ENCODE peak calls at places on chromosomes 13 and 19, in four cellular contexts. One of them, this sample, is unnamed.

GRCh38 chr13:40483601-40484000 is 182.8 kb downstream of the FOXO1 start:
- DNase-seq in ovary: no peak
- DNase-seq in body of pancreas: peak; percentile 36
- DNase-seq in heart right ventricle: peak; percentile 56
- DNase-seq in this sample: no peak

GRCh38 chr13:80036845-80037504 is 304.0 kb downstream of the SPRY2 start:
- DNase-seq in body of pancreas: no peak
- DNase-seq in heart right ventricle: no peak
- DNase-seq in ovary: no peak
- DNase-seq in this sample: no peak

GRCh38 chr13:111907341-111907880 is 159.5 kb upstream of the SOX1 start:
- DNase-seq in body of pancreas: no peak
- DNase-seq in ovary: no peak
- DNase-seq in heart right ventricle: no peak
- DNase-seq in this sample: no peak

GRCh38 chr13:43058836-43059235 is 35.5 kb downstream of the DNAJC15 start:
- DNase-seq in heart right ventricle: no peak
- DNase-seq in ovary: no peak
- DNase-seq in body of pancreas: no peak
- DNase-seq in this sample: no peak

GRCh38 chr13:50374517-50374916 is 359.3 kb downstream of the KCNRG start:
- DNase-seq in body of pancreas: no peak
- DNase-seq in ovary: no peak
- DNase-seq in heart right ventricle: no peak
- DNase-seq in this sample: no peak

GRCh38 chr19:57362997-57363705 is at the start of the genes TRAPPC2B and ZNF547:
- DNase-seq in heart right ventricle: peak; percentile 99
- DNase-seq in body of pancreas: peak; percentile 98
- DNase-seq in ovary: peak; percentile 99
- DNase-seq in this sample: peak; percentile 99

GRCh38 chr13:45011198-45011597 is 21.9 kb downstream of the GPALPP1 start:
- DNase-seq in body of pancreas: no peak
- DNase-seq in heart right ventricle: no peak
- DNase-seq in ovary: no peak
- DNase-seq in this sample: no peak

GRCh38 chr13:91652389-91652788 is 254.0 kb downstream of the GPC5 start:
- DNase-seq in heart right ventricle: no peak
- DNase-seq in body of pancreas: no peak
- DNase-seq in ovary: no peak
- DNase-seq in this sample: no peak

GRCh38 chr13:76385606-76386005 is 500.6 kb downstream of the KCTD12 start:
- DNase-seq in body of pancreas: no peak
- DNase-seq in ovary: no peak
- DNase-seq in heart right ventricle: no peak
- DNase-seq in this sample: no peak

GRCh38 chr19:58181902-58182576 is 822 bp upstream of the ZNF274 start:
- DNase-seq in ovary: peak; percentile 36
- DNase-seq in body of pancreas: no peak
- DNase-seq in heart right ventricle: peak; percentile 30
- DNase-seq in this sample: peak; percentile 25

GRCh38 chr13:77619655-77620054 is 77.8 kb upstream of the SLAIN1 start:
- DNase-seq in ovary: no peak
- DNase-seq in body of pancreas: no peak
- DNase-seq in heart right ventricle: no peak
- DNase-seq in this sample: no peak

GRCh38 chr13:64471916-64472315 is 2758.2 kb downstream of the PCDH9 start:
- DNase-seq in heart right ventricle: no peak
- DNase-seq in body of pancreas: no peak
- DNase-seq in ovary: no peak
- DNase-seq in this sample: no peak

GRCh38 chr19:18049390-18049789 is 37.3 kb downstream of the IL12RB1 start:
- DNase-seq in ovary: no peak
- DNase-seq in body of pancreas: peak; percentile 87
- DNase-seq in heart right ventricle: peak; percentile 96
- DNase-seq in this sample: no peak

GRCh38 chr13:95180513-95181245 is 120.6 kb downstream of the ABCC4 start:
- DNase-seq in heart right ventricle: no peak
- DNase-seq in ovary: no peak
- DNase-seq in body of pancreas: peak; percentile 22
- DNase-seq in this sample: no peak

GRCh38 chr19:52722062-52723005 is 12.5 kb downstream of the ZNF611 start:
- DNase-seq in ovary: no peak
- DNase-seq in heart right ventricle: no peak
- DNase-seq in body of pancreas: no peak
- DNase-seq in this sample: no peak

GRCh38 chr19:52307275-52307674 is 10.3 kb downstream of the ZNF480 start:
- DNase-seq in body of pancreas: no peak
- DNase-seq in heart right ventricle: no peak
- DNase-seq in ovary: no peak
- DNase-seq in this sample: no peak

GRCh38 chr13:66328486-66328885 is 901.6 kb downstream of the PCDH9 start:
- DNase-seq in heart right ventricle: no peak
- DNase-seq in body of pancreas: no peak
- DNase-seq in ovary: no peak
- DNase-seq in this sample: no peak

GRCh38 chr13:72728290-72728605 is 525 bp downstream of the BORA start:
- DNase-seq in body of pancreas: no peak
- DNase-seq in ovary: no peak
- DNase-seq in heart right ventricle: no peak
- DNase-seq in this sample: peak; percentile 7

GRCh38 chr19:10852941-10853340 is 4.7 kb downstream of the C19orf38 start:
- DNase-seq in ovary: no peak
- DNase-seq in heart right ventricle: no peak
- DNase-seq in body of pancreas: no peak
- DNase-seq in this sample: no peak

GRCh38 chr13:74570834-74571233 is 436.6 kb upstream of the KLF12 start:
- DNase-seq in body of pancreas: no peak
- DNase-seq in heart right ventricle: no peak
- DNase-seq in ovary: no peak
- DNase-seq in this sample: no peak

GRCh38 chr19:45162464-45163143 is 1.8 kb upstream of the NKPD1 start:
- DNase-seq in body of pancreas: no peak
- DNase-seq in heart right ventricle: no peak
- DNase-seq in ovary: no peak
- DNase-seq in this sample: no peak

GRCh38 chr19:31037311-31037710 is 311.9 kb downstream of the TSHZ3 start:
- DNase-seq in heart right ventricle: no peak
- DNase-seq in ovary: peak; percentile 26
- DNase-seq in body of pancreas: no peak
- DNase-seq in this sample: no peak

GRCh38 chr19:36115453-36116343 is at the start of gene TBCB:
- DNase-seq in body of pancreas: no peak
- DNase-seq in heart right ventricle: peak; percentile 87
- DNase-seq in ovary: no peak
- DNase-seq in this sample: peak; percentile 87

DNA sequence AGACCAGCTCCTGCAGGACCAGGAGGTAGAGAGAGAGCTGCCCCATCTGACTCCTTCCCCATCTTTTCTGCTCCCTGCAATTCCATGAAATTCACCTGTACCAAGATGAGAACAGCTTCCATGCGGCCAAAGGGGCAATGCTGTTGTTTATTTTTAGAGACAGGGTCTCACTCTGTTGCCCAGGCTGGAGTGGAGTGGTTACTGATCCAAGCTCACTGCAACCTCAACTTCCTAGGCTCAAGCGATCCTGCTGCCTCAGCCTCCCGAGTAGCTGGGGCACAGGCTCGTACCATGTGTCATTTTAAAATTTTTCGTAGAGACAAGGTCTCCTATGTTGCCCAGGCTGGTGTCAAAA is 3.6 kb upstream of the PLIN4 start:
- DNase-seq in body of pancreas: no peak
- DNase-seq in ovary: no peak
- DNase-seq in heart right ventricle: no peak
- DNase-seq in this sample: no peak
- H3K27ac ChIP-seq in body of pancreas: no peak overlapping the region
- H3K27ac ChIP-seq in ovary: no peak overlapping the region
- H3K27ac ChIP-seq in heart right ventricle: no peak overlapping the region
- H3K27ac ChIP-seq in this sample: no peak overlapping the region

GRCh38 chr13:113458218-113459065 is 5.2 kb upstream of the ADPRHL1 start:
- DNase-seq in body of pancreas: no peak
- DNase-seq in heart right ventricle: no peak
- DNase-seq in ovary: no peak
- DNase-seq in this sample: no peak

GRCh38 chr13:113461022-113461751 is 7.9 kb upstream of the ADPRHL1 start:
- DNase-seq in heart right ventricle: no peak
- DNase-seq in ovary: no peak
- DNase-seq in body of pancreas: no peak
- DNase-seq in this sample: no peak

GRCh38 chr13:113457510-113457909 is 4.2 kb upstream of the ADPRHL1 start:
- DNase-seq in ovary: no peak
- DNase-seq in body of pancreas: no peak
- DNase-seq in heart right ventricle: no peak
- DNase-seq in this sample: no peak

GRCh38 chr13:113460064-113460555 is 6.8 kb upstream of the ADPRHL1 start:
- DNase-seq in body of pancreas: no peak
- DNase-seq in ovary: no peak
- DNase-seq in heart right ventricle: no peak
- DNase-seq in this sample: no peak

DNA sequence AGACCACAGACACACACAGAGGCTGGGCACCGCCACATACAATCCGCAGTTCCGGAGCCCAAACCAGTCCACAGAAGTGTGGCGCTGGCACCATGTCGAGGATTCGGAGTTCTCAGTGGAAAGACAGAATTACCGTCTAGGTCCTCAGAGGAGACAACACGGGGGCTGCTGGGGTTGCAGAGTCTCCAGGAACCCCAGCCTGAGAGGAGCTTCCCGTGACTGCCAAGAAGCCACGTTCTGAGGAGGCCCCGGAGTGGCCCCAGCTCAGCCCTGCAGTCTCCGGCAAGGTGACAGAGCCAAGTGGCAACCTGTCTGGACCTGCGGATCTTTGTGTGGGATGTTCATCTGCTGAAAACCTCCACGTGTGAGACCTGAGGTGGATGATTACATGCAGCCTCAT is 7.3 kb upstream of the ADPRHL1 start:
- DNase-seq in heart right ventricle: no peak
- DNase-seq in ovary: no peak
- DNase-seq in body of pancreas: no peak
- DNase-seq in this sample: no peak
- H3K4me3 ChIP-seq in heart right ventricle: no peak overlapping the region
- H3K4me3 ChIP-seq in ovary: no peak overlapping the region
- H3K4me3 ChIP-seq in body of pancreas: no peak overlapping the region
- H3K4me3 ChIP-seq in this sample: no peak overlapping the region

GRCh38 chr19:8210660-8211101 is 1.5 kb downstream of the CERS4 start:
- DNase-seq in heart right ventricle: no peak
- DNase-seq in ovary: no peak
- DNase-seq in body of pancreas: peak; percentile 39
- DNase-seq in this sample: no peak
- H3K4me1 ChIP-seq in heart right ventricle: peaks cover 18% of the 10 kb centered on the region
- H3K4me1 ChIP-seq in ovary: peaks cover 10% of the 10 kb centered on the region
- H3K4me1 ChIP-seq in body of pancreas: peaks cover 69% of the 10 kb centered on the region
- H3K4me1 ChIP-seq in this sample: peaks cover 16% of the 10 kb centered on the region

GRCh38 chr19:632228-633067 is 889 bp downstream of the POLRMT start:
- DNase-seq in ovary: no peak
- DNase-seq in heart right ventricle: no peak
- DNase-seq in body of pancreas: no peak
- DNase-seq in this sample: no peak
- H3K27ac ChIP-seq in ovary: no peak overlapping the region
- H3K27ac ChIP-seq in heart right ventricle: peak overlapping the region; percentile 81
- H3K27ac ChIP-seq in body of pancreas: peak overlapping the region; percentile 47
- H3K27ac ChIP-seq in this sample: peak overlapping the region; percentile 70

DNA sequence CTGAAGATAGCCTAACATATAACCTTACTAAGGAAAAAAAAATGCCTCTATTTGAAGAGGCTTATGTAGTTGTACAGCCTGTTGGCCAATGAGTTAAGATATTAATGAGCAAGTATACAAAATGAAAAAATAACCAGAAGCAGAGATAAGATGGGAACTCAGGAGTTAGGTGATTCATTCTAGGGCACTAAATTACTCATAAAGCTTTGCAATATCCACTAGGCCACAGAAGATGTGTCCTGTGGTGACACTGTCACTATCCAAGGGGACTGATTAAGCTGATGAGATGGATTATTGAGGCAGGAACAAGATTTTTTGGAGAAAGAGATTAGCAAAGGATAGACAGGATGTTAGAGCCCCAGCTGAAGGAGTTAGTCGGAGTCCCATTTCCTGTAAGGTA is 99.6 kb downstream of the LIG4 start:
- DNase-seq in ovary: no peak
- DNase-seq in heart right ventricle: no peak
- DNase-seq in body of pancreas: no peak
- DNase-seq in this sample: no peak
- H3K4me3 ChIP-seq in ovary: no peak overlapping the region
- H3K4me3 ChIP-seq in heart right ventricle: no peak overlapping the region
- H3K4me3 ChIP-seq in body of pancreas: no peak overlapping the region
- H3K4me3 ChIP-seq in this sample: no peak overlapping the region

DNA sequence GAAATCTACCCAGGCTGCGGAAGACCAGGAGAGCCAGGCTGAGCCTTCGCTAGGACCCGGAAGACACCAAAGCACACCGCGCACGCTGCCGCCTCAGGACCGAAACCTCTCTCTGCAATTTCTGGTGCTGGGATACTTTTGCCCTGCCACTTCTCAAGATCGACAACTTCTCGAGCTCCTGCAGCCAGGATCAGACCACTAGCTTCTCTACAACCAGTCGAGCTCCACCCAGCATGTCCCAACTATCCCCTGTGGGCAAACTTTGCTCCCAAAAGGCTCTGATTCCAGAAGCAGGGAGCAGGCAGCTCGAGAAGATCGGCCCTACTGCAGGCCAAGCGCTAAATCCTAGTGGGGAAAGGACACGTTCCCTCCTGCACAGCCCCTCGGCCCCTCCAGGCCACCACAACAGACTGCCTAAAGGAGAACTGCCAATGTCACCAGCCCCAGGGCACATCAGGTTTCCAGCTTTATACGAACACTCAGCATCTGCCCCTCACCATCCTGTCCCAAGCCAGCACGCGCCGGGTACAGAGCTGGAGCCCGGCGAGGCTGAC is 981 bp downstream of the AKAP8 start:
- DNase-seq in ovary: no peak
- DNase-seq in heart right ventricle: no peak
- DNase-seq in body of pancreas: peak; percentile 54
- DNase-seq in this sample: peak; percentile 26
- H3K4me1 ChIP-seq in ovary: peaks cover 24% of the 10 kb centered on the region
- H3K4me1 ChIP-seq in heart right ventricle: peaks cover 53% of the 10 kb centered on the region
- H3K4me1 ChIP-seq in body of pancreas: peaks cover 47% of the 10 kb centered on the region
- H3K4me1 ChIP-seq in this sample: peaks cover 27% of the 10 kb centered on the region

This sample was measured in CD4-positive, CD25-positive, alpha-beta regulatory T cell.